ENCODE peak calls at places on chromosomes 12 and 14, in six cellular contexts. L is choroid plexus epithelial cell, P is uterus, N is progenitor cell of endocrine pancreas, A is psoas muscle, W is Caco-2. T is an unnamed sample.
A peak's percentile ranks its signal among the peaks of the same experiment; 100 is the strongest.

GRCh38 chr14:100056964-100057817 is 8.0 kb upstream of the EVL start:
- DNase-seq in L (peak; percentile 81), P (no peak), N (no peak), A (no peak), W (peak; percentile 15), T (peak; percentile 50)

GRCh38 chr12:26193539-26193938 is 1.8 kb upstream of the SSPN start:
- DNase-seq in L (no peak), P (no peak), N (no peak), A (no peak), W (no peak), T (no peak)

GRCh38 chr14:61153436-61153835 is 127.7 kb downstream of the TMEM30B start:
- DNase-seq in L (peak; percentile 60), P (no peak), N (no peak), A (no peak), W (no peak), T (no peak)

GRCh38 chr14:103064978-103065377 is 7.6 kb upstream of the CDC42BPB start:
- DNase-seq in L (no peak), P (no peak), N (no peak), A (peak; percentile 10), W (no peak), T (no peak)

GRCh38 chr14:37172936-37173613 is 669 bp upstream of the SLC25A21 start:
- DNase-seq in L (no peak), P (no peak), N (no peak), A (no peak), W (no peak), T (no peak)

GRCh38 chr12:2051700-2052625 is 824 bp upstream of the CACNA1C start:
- DNase-seq in L (no peak), P (no peak), N (no peak), A (no peak), W (no peak), T (no peak)

GRCh38 chr12:91852646-91853045 is 293.0 kb downstream of the BTG1 start:
- DNase-seq in L (peak; percentile 18), P (no peak), N (no peak), A (no peak), W (no peak), T (no peak)

GRCh38 chr12:50120521-50120920 is 8.5 kb downstream of the COX14 start:
- DNase-seq in L (no peak), P (peak; percentile 0), N (no peak), A (no peak), W (no peak), T (no peak)

GRCh38 chr12:46160081-46160980 is 108.5 kb downstream of the SLC38A1 start:
- DNase-seq in L (peak; percentile 43), P (peak; percentile 28), N (no peak), A (no peak), W (no peak), T (peak; percentile 98)

GRCh38 chr12:9649532-9649940 is 20.0 kb upstream of the CLEC2D start:
- DNase-seq in L (no peak), P (no peak), N (no peak), A (no peak), W (no peak), T (no peak)

GRCh38 chr12:56014205-56014604 is 6.6 kb upstream of the IKZF4 start:
- DNase-seq in L (peak; percentile 15), P (no peak), N (no peak), A (no peak), W (no peak), T (peak; percentile 31)

GRCh38 chr14:96631621-96632362 is 129.6 kb downstream of the PAPOLA start:
- DNase-seq in L (no peak), P (no peak), N (no peak), A (no peak), W (no peak), T (no peak)

GRCh38 chr14:96256420-96256819 is 410 bp downstream of the BDKRB1 start:
- DNase-seq in L (no peak), P (no peak), N (no peak), A (no peak), W (no peak), T (peak; percentile 89)

GRCh38 chr14:52054678-52055077 is 14.2 kb downstream of the NID2 start:
- DNase-seq in L (no peak), P (no peak), N (no peak), A (no peak), W (no peak), T (no peak)

GRCh38 chr14:22753586-22753985 is 12.9 kb upstream of the OXA1L start:
- DNase-seq in L (no peak), P (no peak), N (no peak), A (no peak), W (no peak), T (no peak)

GRCh38 chr14:63204407-63205280 is at the start of gene RHOJ:
- DNase-seq in L (peak; percentile 50), P (peak; percentile 39), N (no peak), A (peak; percentile 51), W (no peak), T (no peak)

GRCh38 chr12:58540480-58541299 is 379.6 kb downstream of the LRIG3 start:
- DNase-seq in L (peak; percentile 95), P (peak; percentile 39), N (peak; percentile 73), A (peak; percentile 64), W (peak; percentile 83), T (peak; percentile 75)

GRCh38 chr14:71988954-71989353 is 56.7 kb downstream of the RGS6 start:
- DNase-seq in L (no peak), P (no peak), N (no peak), A (no peak), W (no peak), T (no peak)

GRCh38 chr12:71415336-71416231 is 24.0 kb upstream of the LGR5 start:
- DNase-seq in L (peak; percentile 77), P (no peak), N (no peak), A (no peak), W (peak; percentile 72), T (peak; percentile 58)

GRCh38 chr12:54479421-54479820 is 6.0 kb upstream of the GTSF1 start:
- DNase-seq in L (peak; percentile 54), P (no peak), N (no peak), A (no peak), W (no peak), T (no peak)

GRCh38 chr12:76028649-76029277 is 2.8 kb downstream of the PHLDA1 start:
- DNase-seq in L (peak; percentile 38), P (no peak), N (no peak), A (no peak), W (no peak), T (no peak)

GRCh38 chr12:117151195-117152031 is 38.9 kb downstream of the FBXO21 start:
- DNase-seq in L (peak; percentile 74), P (peak; percentile 62), N (peak; percentile 55), A (peak; percentile 79), W (peak; percentile 73), T (peak; percentile 29)

GRCh38 chr14:92759300-92759678 is 10.9 kb upstream of the LGMN start:
- DNase-seq in L (peak; percentile 40), P (no peak), N (no peak), A (no peak), W (peak; percentile 51), T (peak; percentile 44)

GRCh38 chr12:130948136-130948535 is 5.6 kb upstream of the ADGRD1 start:
- DNase-seq in L (no peak), P (no peak), N (no peak), A (no peak), W (no peak), T (peak; percentile 7)

GRCh38 chr12:22860926-22861325 is 236.0 kb downstream of the ETNK1 start:
- DNase-seq in L (no peak), P (no peak), N (no peak), A (no peak), W (no peak), T (peak; percentile 59)

GRCh38 chr14:64683264-64683663 is 21.0 kb upstream of the PLEKHG3 start:
- DNase-seq in L (no peak), P (no peak), N (no peak), A (no peak), W (no peak), T (no peak)

GRCh38 chr14:33127531-33127930 is 188.9 kb downstream of the NPAS3 start:
- DNase-seq in L (peak; percentile 13), P (no peak), N (no peak), A (no peak), W (no peak), T (peak; percentile 55)

GRCh38 chr12:87150969-87151662 is 878.1 kb downstream of the C12orf50 start:
- DNase-seq in L (no peak), P (no peak), N (no peak), A (no peak), W (peak; percentile 4), T (peak; percentile 59)

GRCh38 chr12:31797230-31797872 is 68.5 kb upstream of the AMN1 start:
- DNase-seq in L (no peak), P (no peak), N (no peak), A (no peak), W (no peak), T (no peak)

GRCh38 chr12:48813464-48814312 is 4.6 kb upstream of the CACNB3 start:
- DNase-seq in L (peak; percentile 64), P (peak; percentile 68), N (no peak), A (no peak), W (no peak), T (no peak)
- TF ChIP-seq CTCF in L (peak; percentile 5), P (no peak), N (no peak), A (no peak), W (no peak), T (no peak)

GRCh38 chr12:132477703-132478432 is 12.1 kb upstream of the FBRSL1 start:
- DNase-seq in L (no peak), P (no peak), N (no peak), A (peak; percentile 21), W (no peak), T (peak; percentile 4)

GRCh38 chr12:132479291-132479690 is 10.7 kb upstream of the FBRSL1 start:
- DNase-seq in L (no peak), P (no peak), N (no peak), A (peak; percentile 40), W (no peak), T (no peak)

GRCh38 chr12:132478845-132479244 is 11.1 kb upstream of the FBRSL1 start:
- DNase-seq in L (peak; percentile 28), P (no peak), N (no peak), A (peak; percentile 43), W (no peak), T (no peak)

GRCh38 chr12:132477009-132477702 is 12.8 kb upstream of the FBRSL1 start:
- DNase-seq in L (no peak), P (no peak), N (no peak), A (peak; percentile 64), W (no peak), T (no peak)

DNA sequence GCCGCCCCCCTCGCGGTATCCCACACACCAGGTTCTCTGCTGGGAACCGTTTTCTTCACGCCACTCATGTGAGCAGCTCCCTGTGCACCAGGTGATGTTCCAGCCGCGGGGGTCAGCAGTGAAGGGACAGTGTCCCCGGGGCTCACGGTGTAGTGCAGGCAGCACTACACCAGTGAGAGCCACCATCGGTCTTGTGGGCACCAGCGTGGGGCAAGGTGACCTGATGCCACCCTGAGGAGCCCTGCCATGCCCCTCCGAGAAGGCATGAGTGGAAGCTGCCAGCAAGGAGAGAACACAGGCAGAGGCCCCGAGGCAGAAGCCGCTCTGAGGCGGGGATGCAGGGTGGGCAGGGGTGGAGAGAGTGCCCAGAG is 11.5 kb upstream of the FBRSL1 start:
- DNase-seq in L (no peak), P (no peak), N (no peak), A (no peak), W (no peak), T (no peak)
- TF ChIP-seq CTCF in L (no peak), P (no peak), N (no peak), A (no peak), W (no peak), T (no peak)

GRCh38 chr12:66903782-66904396 is 225.0 kb upstream of the GRIP1 start:
- DNase-seq in L (peak; percentile 6), P (no peak), N (no peak), A (no peak), W (no peak), T (no peak)
- TF ChIP-seq CTCF in L (no peak), P (no peak), N (no peak), A (no peak), W (no peak), T (no peak)

GRCh38 chr12:53195516-53196420 is 11.3 kb downstream of the ITGB7 start:
- DNase-seq in L (no peak), P (no peak), N (no peak), A (no peak), W (no peak), T (peak; percentile 35)
- TF ChIP-seq CTCF in L (no peak), P (no peak), N (no peak), A (no peak), W (no peak), T (no peak)